ENCODE peak calls at places on chromosomes 1 and 21, in ten cellular contexts. One of them, this sample, is unnamed. For H3K4me1, the result is how much of the 10 kb centered on the place peaks cover.

GRCh38 chr1:179141592-179142244 is 59.8 kb downstream of the TOR3A start:
- DNase-seq in Peyer's patch: no peak
- DNase-seq in mammary epithelial cell: peak
- DNase-seq in aorta: no peak
- DNase-seq in psoas muscle: no peak
- DNase-seq in mesendoderm: no peak
- DNase-seq in IMR-90: peak
- DNase-seq in A549: no peak
- DNase-seq in OCI-LY7: no peak
- DNase-seq in right lobe of liver: no peak
- DNase-seq in this sample: no peak

GRCh38 chr1:89600792-89601191 is 32.1 kb upstream of the LRRC8C start:
- DNase-seq in Peyer's patch: no peak
- DNase-seq in mammary epithelial cell: no peak
- DNase-seq in aorta: no peak
- DNase-seq in psoas muscle: no peak
- DNase-seq in mesendoderm: no peak
- DNase-seq in IMR-90: no peak
- DNase-seq in A549: no peak
- DNase-seq in OCI-LY7: no peak
- DNase-seq in right lobe of liver: no peak
- DNase-seq in this sample: no peak

GRCh38 chr1:212928323-212929281 is 21.7 kb upstream of the VASH2 start:
- DNase-seq in Peyer's patch: no peak
- DNase-seq in mammary epithelial cell: peak
- DNase-seq in aorta: no peak
- DNase-seq in psoas muscle: no peak
- DNase-seq in mesendoderm: peak
- DNase-seq in IMR-90: peak
- DNase-seq in A549: no peak
- DNase-seq in OCI-LY7: no peak
- DNase-seq in right lobe of liver: no peak
- DNase-seq in this sample: no peak

GRCh38 chr21:44755227-44755626 is 43.9 kb upstream of the TSPEAR start:
- DNase-seq in Peyer's patch: no peak
- DNase-seq in mammary epithelial cell: no peak
- DNase-seq in aorta: no peak
- DNase-seq in psoas muscle: no peak
- DNase-seq in mesendoderm: no peak
- DNase-seq in IMR-90: no peak
- DNase-seq in A549: no peak
- DNase-seq in OCI-LY7: peak
- DNase-seq in right lobe of liver: no peak
- DNase-seq in this sample: no peak

GRCh38 chr1:158246650-158247049 is 7.6 kb upstream of the CD1A start:
- DNase-seq in Peyer's patch: no peak
- DNase-seq in mammary epithelial cell: no peak
- DNase-seq in aorta: no peak
- DNase-seq in psoas muscle: no peak
- DNase-seq in mesendoderm: peak
- DNase-seq in IMR-90: no peak
- DNase-seq in A549: no peak
- DNase-seq in OCI-LY7: peak
- DNase-seq in right lobe of liver: no peak
- DNase-seq in this sample: no peak

GRCh38 chr21:33967086-33967571 is 51.5 kb upstream of the ATP5PO start:
- DNase-seq in Peyer's patch: no peak
- DNase-seq in mammary epithelial cell: no peak
- DNase-seq in aorta: no peak
- DNase-seq in psoas muscle: no peak
- DNase-seq in mesendoderm: peak
- DNase-seq in IMR-90: no peak
- DNase-seq in A549: no peak
- DNase-seq in OCI-LY7: no peak
- DNase-seq in right lobe of liver: no peak
- DNase-seq in this sample: no peak

GRCh38 chr1:62725255-62725654 is 37.1 kb upstream of the DOCK7 start:
- DNase-seq in Peyer's patch: no peak
- DNase-seq in mammary epithelial cell: peak
- DNase-seq in aorta: no peak
- DNase-seq in psoas muscle: no peak
- DNase-seq in mesendoderm: no peak
- DNase-seq in IMR-90: peak
- DNase-seq in A549: no peak
- DNase-seq in OCI-LY7: no peak
- DNase-seq in right lobe of liver: no peak
- DNase-seq in this sample: no peak

GRCh38 chr21:18350216-18350615 is 53.4 kb downstream of the TMPRSS15 start:
- DNase-seq in Peyer's patch: no peak
- DNase-seq in mammary epithelial cell: no peak
- DNase-seq in aorta: no peak
- DNase-seq in psoas muscle: no peak
- DNase-seq in mesendoderm: no peak
- DNase-seq in IMR-90: no peak
- DNase-seq in A549: no peak
- DNase-seq in OCI-LY7: no peak
- DNase-seq in right lobe of liver: no peak
- DNase-seq in this sample: no peak

GRCh38 chr1:94324168-94324544 is 86.8 kb upstream of the ARHGAP29 start:
- DNase-seq in Peyer's patch: no peak
- DNase-seq in mammary epithelial cell: peak
- DNase-seq in aorta: no peak
- DNase-seq in psoas muscle: no peak
- DNase-seq in mesendoderm: no peak
- DNase-seq in IMR-90: peak
- DNase-seq in A549: no peak
- DNase-seq in OCI-LY7: no peak
- DNase-seq in right lobe of liver: no peak
- DNase-seq in this sample: no peak
- H3K27ac ChIP-seq in Peyer's patch: no peak
- H3K27ac ChIP-seq in mammary epithelial cell: peak
- H3K27ac ChIP-seq in aorta: no peak
- H3K27ac ChIP-seq in psoas muscle: peak
- H3K27ac ChIP-seq in mesendoderm: no peak
- H3K27ac ChIP-seq in IMR-90: peak
- H3K27ac ChIP-seq in A549: peak
- H3K27ac ChIP-seq in OCI-LY7: no peak
- H3K27ac ChIP-seq in right lobe of liver: no peak
- H3K27ac ChIP-seq in this sample: no peak

GRCh38 chr1:12173631-12174121 is 6.9 kb downstream of the TNFRSF1B start:
- DNase-seq in Peyer's patch: peak
- DNase-seq in mammary epithelial cell: no peak
- DNase-seq in aorta: peak
- DNase-seq in psoas muscle: peak
- DNase-seq in mesendoderm: no peak
- DNase-seq in IMR-90: peak
- DNase-seq in A549: no peak
- DNase-seq in OCI-LY7: no peak
- DNase-seq in right lobe of liver: no peak
- DNase-seq in this sample: no peak

GRCh38 chr1:12172959-12173358 is 6.2 kb downstream of the TNFRSF1B start:
- DNase-seq in Peyer's patch: no peak
- DNase-seq in mammary epithelial cell: no peak
- DNase-seq in aorta: no peak
- DNase-seq in psoas muscle: no peak
- DNase-seq in mesendoderm: no peak
- DNase-seq in IMR-90: no peak
- DNase-seq in A549: no peak
- DNase-seq in OCI-LY7: no peak
- DNase-seq in right lobe of liver: no peak
- DNase-seq in this sample: no peak

GRCh38 chr1:12170263-12170671 is 3.5 kb downstream of the TNFRSF1B start:
- DNase-seq in Peyer's patch: no peak
- DNase-seq in mammary epithelial cell: no peak
- DNase-seq in aorta: no peak
- DNase-seq in psoas muscle: no peak
- DNase-seq in mesendoderm: no peak
- DNase-seq in IMR-90: no peak
- DNase-seq in A549: no peak
- DNase-seq in OCI-LY7: no peak
- DNase-seq in right lobe of liver: peak
- DNase-seq in this sample: no peak

GRCh38 chr1:12171206-12172041 is 4.6 kb downstream of the TNFRSF1B start:
- DNase-seq in Peyer's patch: no peak
- DNase-seq in mammary epithelial cell: no peak
- DNase-seq in aorta: no peak
- DNase-seq in psoas muscle: no peak
- DNase-seq in mesendoderm: no peak
- DNase-seq in IMR-90: no peak
- DNase-seq in A549: no peak
- DNase-seq in OCI-LY7: no peak
- DNase-seq in right lobe of liver: no peak
- DNase-seq in this sample: no peak

GRCh38 chr1:12172042-12172851 is 5.5 kb downstream of the TNFRSF1B start:
- DNase-seq in Peyer's patch: no peak
- DNase-seq in mammary epithelial cell: no peak
- DNase-seq in aorta: no peak
- DNase-seq in psoas muscle: no peak
- DNase-seq in mesendoderm: no peak
- DNase-seq in IMR-90: no peak
- DNase-seq in A549: no peak
- DNase-seq in OCI-LY7: no peak
- DNase-seq in right lobe of liver: no peak
- DNase-seq in this sample: no peak
- H3K4me1 ChIP-seq in Peyer's patch: under half
- H3K4me1 ChIP-seq in mammary epithelial cell: under half
- H3K4me1 ChIP-seq in aorta: under half
- H3K4me1 ChIP-seq in psoas muscle: under half
- H3K4me1 ChIP-seq in mesendoderm: under half
- H3K4me1 ChIP-seq in IMR-90: under half
- H3K4me1 ChIP-seq in A549: under half
- H3K4me1 ChIP-seq in OCI-LY7: under half
- H3K4me1 ChIP-seq in right lobe of liver: under half
- H3K4me1 ChIP-seq in this sample: half or more

GRCh38 chr1:21904725-21905520 is 32.2 kb downstream of the HSPG2 start:
- DNase-seq in Peyer's patch: no peak
- DNase-seq in mammary epithelial cell: peak
- DNase-seq in aorta: peak
- DNase-seq in psoas muscle: peak
- DNase-seq in mesendoderm: no peak
- DNase-seq in IMR-90: peak
- DNase-seq in A549: no peak
- DNase-seq in OCI-LY7: no peak
- DNase-seq in right lobe of liver: peak
- DNase-seq in this sample: no peak

GRCh38 chr1:21904475-21904724 is 32.7 kb downstream of the HSPG2 start:
- DNase-seq in Peyer's patch: no peak
- DNase-seq in mammary epithelial cell: no peak
- DNase-seq in aorta: no peak
- DNase-seq in psoas muscle: no peak
- DNase-seq in mesendoderm: no peak
- DNase-seq in IMR-90: no peak
- DNase-seq in A549: no peak
- DNase-seq in OCI-LY7: no peak
- DNase-seq in right lobe of liver: no peak
- DNase-seq in this sample: peak

GRCh38 chr1:21902378-21903012 is 34.6 kb downstream of the HSPG2 start:
- DNase-seq in Peyer's patch: no peak
- DNase-seq in mammary epithelial cell: no peak
- DNase-seq in aorta: no peak
- DNase-seq in psoas muscle: no peak
- DNase-seq in mesendoderm: no peak
- DNase-seq in IMR-90: no peak
- DNase-seq in A549: no peak
- DNase-seq in OCI-LY7: no peak
- DNase-seq in right lobe of liver: peak
- DNase-seq in this sample: no peak

GRCh38 chr1:21901986-21902377 is 35.1 kb downstream of the HSPG2 start:
- DNase-seq in Peyer's patch: no peak
- DNase-seq in mammary epithelial cell: no peak
- DNase-seq in aorta: no peak
- DNase-seq in psoas muscle: no peak
- DNase-seq in mesendoderm: no peak
- DNase-seq in IMR-90: no peak
- DNase-seq in A549: no peak
- DNase-seq in OCI-LY7: no peak
- DNase-seq in right lobe of liver: no peak
- DNase-seq in this sample: no peak

DNA sequence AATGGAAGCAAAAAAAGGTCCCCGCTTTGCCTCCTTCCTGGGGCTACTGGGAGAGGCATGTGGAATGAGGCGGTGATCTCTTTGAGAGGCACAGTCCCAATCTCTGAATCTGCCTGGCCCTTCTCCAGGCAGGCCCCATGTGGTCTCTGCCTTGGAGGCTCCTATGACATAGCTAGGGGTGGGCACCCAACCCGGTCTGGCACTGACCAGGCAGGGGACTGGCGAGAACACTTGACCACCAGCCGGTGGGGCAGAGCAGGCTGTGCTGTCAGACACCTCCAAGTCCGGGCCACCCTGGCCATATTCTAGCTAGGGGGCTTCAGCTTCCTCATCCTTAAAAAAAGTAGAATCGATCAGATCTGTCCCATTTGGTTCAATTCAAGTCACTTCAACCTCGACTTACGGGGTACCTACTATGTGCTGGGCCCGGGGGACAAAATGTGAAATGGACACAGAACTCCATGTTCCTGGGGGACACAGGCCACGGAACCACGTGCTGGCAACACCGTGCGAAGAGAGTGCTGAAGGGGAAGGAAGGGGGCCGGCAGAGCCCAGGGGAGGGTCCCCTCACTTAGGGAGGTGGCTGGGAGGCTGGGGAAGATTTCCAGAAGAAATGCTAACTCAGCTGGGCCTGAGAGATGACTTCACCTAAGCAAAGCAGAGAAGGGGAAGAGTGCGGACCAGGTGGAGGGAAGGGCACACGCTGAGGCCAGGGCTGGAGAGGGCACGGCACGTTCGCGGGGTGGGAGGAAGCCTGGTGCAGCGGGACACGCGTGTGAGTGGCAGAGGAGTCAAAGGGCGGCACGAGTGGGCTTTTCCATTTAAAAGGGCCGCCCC is 33.3 kb downstream of the HSPG2 start:
- DNase-seq in Peyer's patch: no peak
- DNase-seq in mammary epithelial cell: no peak
- DNase-seq in aorta: no peak
- DNase-seq in psoas muscle: no peak
- DNase-seq in mesendoderm: no peak
- DNase-seq in IMR-90: no peak
- DNase-seq in A549: no peak
- DNase-seq in OCI-LY7: no peak
- DNase-seq in right lobe of liver: no peak
- DNase-seq in this sample: no peak
- H3K27ac ChIP-seq in Peyer's patch: peak
- H3K27ac ChIP-seq in mammary epithelial cell: peak
- H3K27ac ChIP-seq in aorta: peak
- H3K27ac ChIP-seq in psoas muscle: peak
- H3K27ac ChIP-seq in mesendoderm: no peak
- H3K27ac ChIP-seq in IMR-90: no peak
- H3K27ac ChIP-seq in A549: no peak
- H3K27ac ChIP-seq in OCI-LY7: no peak
- H3K27ac ChIP-seq in right lobe of liver: no peak
- H3K27ac ChIP-seq in this sample: peak

DNA sequence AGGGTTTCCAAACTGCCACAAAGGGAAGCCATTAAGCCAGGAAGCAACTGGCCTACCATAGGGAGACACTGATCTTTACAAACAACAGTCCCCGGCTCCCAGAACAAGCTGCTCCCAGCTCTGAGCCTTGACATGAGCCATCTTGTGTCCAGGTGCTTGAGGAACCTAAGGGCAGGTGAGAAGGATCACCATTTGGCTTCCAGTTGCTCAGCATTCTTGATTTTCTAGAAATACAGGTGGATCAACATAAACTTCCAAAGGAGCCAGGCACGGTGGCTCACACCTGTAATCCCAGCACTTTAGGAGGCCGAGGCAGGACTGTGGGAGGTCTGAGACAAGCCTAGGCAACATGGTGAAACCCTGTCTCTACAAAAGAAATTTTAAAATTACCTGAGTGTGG is 21.6 kb downstream of the ZBTB17 start:
- DNase-seq in Peyer's patch: no peak
- DNase-seq in mammary epithelial cell: no peak
- DNase-seq in aorta: no peak
- DNase-seq in psoas muscle: no peak
- DNase-seq in mesendoderm: no peak
- DNase-seq in IMR-90: no peak
- DNase-seq in A549: no peak
- DNase-seq in OCI-LY7: no peak
- DNase-seq in right lobe of liver: no peak
- DNase-seq in this sample: no peak
- H3K4me1 ChIP-seq in Peyer's patch: under half
- H3K4me1 ChIP-seq in mammary epithelial cell: half or more
- H3K4me1 ChIP-seq in aorta: under half
- H3K4me1 ChIP-seq in psoas muscle: half or more
- H3K4me1 ChIP-seq in mesendoderm: under half
- H3K4me1 ChIP-seq in IMR-90: half or more
- H3K4me1 ChIP-seq in A549: under half
- H3K4me1 ChIP-seq in OCI-LY7: under half
- H3K4me1 ChIP-seq in right lobe of liver: under half
- H3K4me1 ChIP-seq in this sample: half or more

This sample was measured in upper lobe of right lung.